ENCODE peak calls at places on chromosomes 3 and 15, in six cellular contexts. E is HCT116, Q is mammary epithelial cell, N is A673, F is lower lobe of right lung, X is sigmoid colon. D is an unnamed sample.

GRCh38 chr15:76206325-76206976 is 104.8 kb downstream of the ETFA start:
- DNase-seq in E (no peak), Q (no peak), N (peak; percentile 69), F (peak; percentile 74), X (peak; percentile 90), D (no peak)

GRCh38 chr15:53962646-53963561 is 15.3 kb upstream of the UNC13C start:
- DNase-seq in E (no peak), Q (no peak), N (peak; percentile 17), F (peak; percentile 49), X (no peak), D (no peak)

GRCh38 chr3:125067225-125067624 is 11.4 kb upstream of the HEG1 start:
- DNase-seq in E (no peak), Q (no peak), N (no peak), F (no peak), X (no peak), D (no peak)

GRCh38 chr3:125916376-125916978 is 52.5 kb upstream of the ROPN1B start:
- DNase-seq in E (peak; percentile 79), Q (peak; percentile 95), N (peak; percentile 97), F (no peak), X (no peak), D (no peak)

GRCh38 chr3:60384352-60384751 is 866.9 kb downstream of the FHIT start:
- DNase-seq in E (no peak), Q (no peak), N (no peak), F (no peak), X (no peak), D (no peak)

GRCh38 chr15:60591491-60592385 is 112.8 kb upstream of the ICE2 start:
- DNase-seq in E (no peak), Q (peak; percentile 39), N (peak; percentile 19), F (peak; percentile 69), X (peak; percentile 74), D (peak; percentile 77)

GRCh38 chr15:71290002-71290401 is 174.7 kb downstream of the THSD4 start:
- DNase-seq in E (no peak), Q (no peak), N (no peak), F (no peak), X (no peak), D (no peak)

GRCh38 chr3:140316895-140317400 is 360.9 kb upstream of the TRIM42 start:
- DNase-seq in E (no peak), Q (peak; percentile 56), N (no peak), F (no peak), X (no peak), D (no peak)

GRCh38 chr3:47799733-47800132 is 3.2 kb upstream of the DHX30 start:
- DNase-seq in E (no peak), Q (no peak), N (no peak), F (no peak), X (no peak), D (no peak)

GRCh38 chr3:69791111-69791510 is 51.8 kb downstream of the MITF start:
- DNase-seq in E (no peak), Q (peak; percentile 62), N (no peak), F (peak; percentile 85), X (peak; percentile 90), D (no peak)

GRCh38 chr3:126014252-126014651 is 45.3 kb downstream of the ROPN1B start:
- DNase-seq in E (no peak), Q (peak; percentile 41), N (peak; percentile 68), F (no peak), X (peak; percentile 42), D (no peak)

GRCh38 chr3:142180761-142181362 is 31.5 kb upstream of the TFDP2 start:
- DNase-seq in E (peak; percentile 4), Q (peak; percentile 1), N (peak; percentile 64), F (no peak), X (no peak), D (no peak)

GRCh38 chr3:185711255-185711870 is 113.5 kb downstream of the IGF2BP2 start:
- DNase-seq in E (no peak), Q (no peak), N (peak; percentile 63), F (no peak), X (no peak), D (no peak)

GRCh38 chr3:66442254-66443249 is 58.3 kb downstream of the LRIG1 start:
- DNase-seq in E (no peak), Q (peak; percentile 41), N (peak; percentile 65), F (peak; percentile 61), X (peak; percentile 91), D (no peak)

GRCh38 chr15:87597346-87598052 is 659.0 kb downstream of the NTRK3 start:
- DNase-seq in E (no peak), Q (no peak), N (no peak), F (no peak), X (no peak), D (no peak)

GRCh38 chr3:170012683-170013400 is 25.0 kb upstream of the GPR160 start:
- DNase-seq in E (no peak), Q (no peak), N (no peak), F (no peak), X (no peak), D (no peak)

GRCh38 chr3:114624047-114624445 is 330.2 kb downstream of the TIGIT start:
- DNase-seq in E (no peak), Q (no peak), N (no peak), F (no peak), X (peak; percentile 92), D (no peak)

GRCh38 chr3:5095879-5096278 is 26.2 kb upstream of the ARL8B start:
- DNase-seq in E (no peak), Q (no peak), N (peak; percentile 26), F (no peak), X (peak; percentile 73), D (no peak)

GRCh38 chr3:109337393-109337792 is at the start of gene DPPA4:
- DNase-seq in E (no peak), Q (no peak), N (no peak), F (no peak), X (no peak), D (no peak)

DNA sequence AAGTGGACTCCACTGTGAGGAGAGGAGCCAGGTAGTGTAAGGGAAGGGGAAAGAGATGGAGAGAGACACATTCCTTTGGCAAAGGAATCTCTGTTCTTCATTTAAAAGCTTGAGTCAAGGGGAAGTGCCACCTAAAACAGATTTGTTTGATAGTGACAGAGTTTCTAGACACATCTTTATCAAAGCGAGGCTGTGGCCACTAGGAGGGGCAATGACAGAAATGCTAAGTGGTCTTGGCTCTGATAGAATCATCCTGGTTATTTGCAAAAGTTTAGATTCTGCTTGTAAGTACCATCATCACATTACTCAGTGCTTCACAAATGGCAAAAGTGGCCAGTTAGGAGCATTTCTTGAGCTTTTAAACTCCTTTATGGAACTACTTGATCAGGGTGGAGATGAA is 261.4 kb downstream of the CNTN3 start:
- DNase-seq in E (no peak), Q (no peak), N (no peak), F (no peak), X (no peak), D (no peak)
- TF ChIP-seq CTCF in E (no peak), Q (peak; percentile 16), N (peak; percentile 27), F (no peak), X (no peak), D (no peak)

GRCh38 chr3:40404591-40405198 is 17.7 kb downstream of the ENTPD3 start:
- DNase-seq in E (no peak), Q (no peak), N (no peak), F (no peak), X (no peak), D (no peak)

GRCh38 chr3:40407611-40408010 is 20.6 kb downstream of the ENTPD3 start:
- DNase-seq in E (no peak), Q (no peak), N (no peak), F (no peak), X (no peak), D (no peak)

GRCh38 chr3:40407007-40407406 is 20.0 kb downstream of the ENTPD3 start:
- DNase-seq in E (no peak), Q (no peak), N (no peak), F (no peak), X (no peak), D (no peak)
- H3K27ac ChIP-seq in E (no peak overlapping the region), Q (no peak overlapping the region), N (no peak overlapping the region), F (no peak overlapping the region), X (no peak overlapping the region), D (no peak overlapping the region)

GRCh38 chr15:90581771-90582471 is 52.2 kb downstream of the CRTC3 start:
- DNase-seq in E (no peak), Q (no peak), N (no peak), F (no peak), X (no peak), D (no peak)

GRCh38 chr15:90582553-90582952 is 52.8 kb downstream of the CRTC3 start:
- DNase-seq in E (no peak), Q (no peak), N (peak; percentile 77), F (no peak), X (no peak), D (no peak)

GRCh38 chr15:90585863-90586262 is 56.1 kb downstream of the CRTC3 start:
- DNase-seq in E (no peak), Q (no peak), N (no peak), F (no peak), X (no peak), D (no peak)

GRCh38 chr15:90584841-90585240 is 55.1 kb downstream of the CRTC3 start:
- DNase-seq in E (no peak), Q (no peak), N (no peak), F (no peak), X (no peak), D (no peak)

DNA sequence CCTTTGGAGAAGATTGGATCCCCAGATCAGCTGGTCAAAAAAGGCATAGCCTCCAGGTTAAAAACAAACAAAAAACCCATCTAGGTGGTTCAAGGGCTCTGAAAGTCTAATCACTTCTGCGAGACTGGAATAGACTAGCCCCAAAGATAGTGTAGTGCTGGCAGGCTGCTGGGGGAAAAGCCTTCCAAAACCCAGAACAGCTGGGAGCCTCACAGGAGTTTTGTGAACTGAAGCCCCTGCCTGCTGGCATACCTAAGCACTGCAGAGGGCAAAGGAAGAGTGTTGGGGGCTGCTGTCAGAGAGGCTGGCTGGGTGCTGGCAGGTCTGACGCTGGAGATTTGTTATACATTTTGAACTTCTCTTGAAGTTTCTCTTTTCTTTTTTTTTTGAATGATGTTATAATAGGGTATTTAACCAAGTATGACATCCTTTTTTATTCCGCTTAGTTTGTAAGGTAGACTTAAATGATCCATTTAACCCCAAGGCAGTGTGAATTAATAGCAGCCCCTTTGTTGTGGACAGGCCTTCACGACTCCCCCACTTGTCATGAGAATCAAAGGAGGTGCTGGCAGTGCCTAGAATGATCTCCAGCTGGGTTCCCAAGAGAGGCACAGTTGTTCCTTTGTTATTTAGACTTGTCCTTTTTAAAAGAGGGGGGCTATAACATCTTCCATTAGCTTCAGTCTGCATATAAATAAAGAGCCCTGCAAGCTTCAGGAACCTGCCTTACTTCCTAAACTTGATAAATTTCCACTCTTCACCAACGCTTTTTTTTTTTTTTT is 53.9 kb downstream of the CRTC3 start:
- DNase-seq in E (no peak), Q (no peak), N (no peak), F (no peak), X (no peak), D (no peak)
- TF ChIP-seq CTCF in E (no peak), Q (no peak), N (no peak), F (no peak), X (no peak), D (no peak)

DNA sequence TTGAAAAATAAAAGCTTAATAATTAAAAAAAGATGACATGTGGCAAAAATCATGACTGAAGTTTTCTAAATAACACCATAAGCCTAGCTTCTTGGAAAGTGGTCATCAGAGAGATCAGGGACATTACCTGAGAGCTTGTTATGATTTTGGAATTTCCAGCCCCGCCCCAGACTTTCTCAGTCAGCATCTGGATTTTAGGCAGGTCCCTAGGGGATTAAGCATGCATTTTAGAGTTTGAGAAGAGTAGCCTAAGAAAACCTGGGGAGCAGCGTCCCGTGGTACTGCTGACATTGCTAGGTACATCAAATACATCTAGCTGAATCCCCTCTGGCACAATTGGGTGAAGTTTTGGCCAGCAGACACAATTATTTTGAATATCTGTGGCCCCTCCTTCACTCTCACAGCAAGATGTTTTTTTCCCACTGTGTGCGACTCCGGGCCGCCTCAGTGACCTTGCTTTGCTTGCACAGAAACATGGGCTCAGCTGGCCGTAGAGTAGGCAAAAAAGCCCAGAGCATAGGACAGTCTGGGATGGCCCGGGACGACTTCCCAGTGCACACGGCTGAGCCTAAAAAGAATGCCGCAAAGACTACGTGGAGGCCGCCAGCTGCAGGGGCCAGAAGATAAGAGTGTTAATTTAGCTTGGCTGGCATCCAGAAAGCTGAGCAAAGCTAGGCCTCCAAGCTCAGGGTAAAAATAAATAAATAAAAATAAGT is 58.6 kb upstream of the MEF2A start:
- DNase-seq in E (no peak), Q (no peak), N (peak; percentile 21), F (no peak), X (no peak), D (no peak)
- H3K27ac ChIP-seq in E (no peak overlapping the region), Q (no peak overlapping the region), N (no peak overlapping the region), F (peak overlapping the region; percentile 69), X (peak overlapping the region; percentile 74), D (no peak overlapping the region)